ENCODE peak calls at places on chromosomes 13 and 19, in eight cellular contexts. N, M, X, U, S, T, R and E are unnamed samples.
A peak's percentile ranks its signal among the peaks of the same experiment; 100 is the strongest.

GRCh38 chr13:95607363-95607762 is 37.1 kb downstream of the DZIP1 start:
- DNase-seq in N (no peak), X (peak; percentile 86), M (no peak), T (no peak), R (peak; percentile 80), S (no peak), U (no peak), E (peak; percentile 92)

GRCh38 chr13:39455534-39456175 is 147.3 kb downstream of the LHFPL6 start:
- DNase-seq in S (no peak), M (no peak), X (no peak), T (no peak), U (no peak), R (peak; percentile 23), N (no peak), E (no peak)

GRCh38 chr13:39765801-39766463 is 110.5 kb downstream of the COG6 start:
- DNase-seq in X (peak; percentile 46), M (peak; percentile 75), T (peak; percentile 50), R (peak; percentile 37), U (no peak), S (no peak), N (peak; percentile 52), E (peak; percentile 66)

GRCh38 chr13:111225184-111225583 is 95.3 kb upstream of the TEX29 start:
- DNase-seq in X (no peak), S (no peak), U (no peak), R (no peak), T (no peak), N (no peak), M (no peak), E (no peak)

GRCh38 chr19:48568345-48568886 is 16.4 kb downstream of the SULT2B1 start:
- DNase-seq in N (peak; percentile 26), T (peak; percentile 58), X (peak; percentile 85), U (peak; percentile 59), M (peak; percentile 95), R (peak; percentile 91), S (peak; percentile 91), E (peak; percentile 86)

GRCh38 chr19:4060621-4061177 is 6.0 kb downstream of the ZBTB7A start:
- DNase-seq in U (no peak), T (peak; percentile 36), S (peak; percentile 26), M (peak; percentile 71), N (no peak), X (no peak), R (no peak), E (no peak)

GRCh38 chr13:98291658-98292057 is 114.6 kb upstream of the RNF113B start:
- DNase-seq in M (no peak), X (no peak), S (no peak), N (no peak), T (no peak), U (no peak), R (no peak), E (no peak)

GRCh38 chr13:48919750-48920149 is 56.0 kb upstream of the FNDC3A start:
- DNase-seq in N (no peak), S (no peak), X (no peak), R (no peak), U (no peak), M (no peak), T (no peak), E (no peak)

GRCh38 chr13:98509271-98510155 is 67.4 kb downstream of the STK24 start:
- DNase-seq in T (peak; percentile 47), M (no peak), N (no peak), U (peak; percentile 59), S (peak; percentile 66), X (peak; percentile 87), R (peak; percentile 89), E (peak; percentile 86)

GRCh38 chr19:57668635-57669034 is at the start of gene ZSCAN4:
- DNase-seq in N (no peak), T (no peak), M (no peak), X (no peak), R (no peak), U (no peak), S (no peak), E (no peak)

GRCh38 chr13:33723772-33724435 is 94.0 kb upstream of the RFC3 start:
- DNase-seq in M (peak; percentile 90), R (peak; percentile 80), U (peak; percentile 69), N (peak; percentile 88), S (peak; percentile 89), T (peak; percentile 83), X (peak; percentile 64), E (peak; percentile 91)

GRCh38 chr13:86572115-86572514 is 772.9 kb upstream of the SLITRK6 start:
- DNase-seq in N (no peak), T (no peak), M (no peak), U (peak; percentile 21), X (peak; percentile 46), S (no peak), R (peak; percentile 70), E (peak; percentile 72)

GRCh38 chr13:114134944-114135610 is 2.7 kb upstream of the RASA3 start:
- DNase-seq in U (no peak), N (no peak), S (no peak), X (no peak), R (no peak), M (peak; percentile 27), T (no peak), E (no peak)

GRCh38 chr19:3693030-3693925 is 7.0 kb downstream of the PIP5K1C start:
- DNase-seq in R (no peak), S (no peak), U (no peak), M (no peak), X (no peak), T (no peak), N (no peak), E (no peak)

GRCh38 chr13:94298346-94298745 is 181.1 kb downstream of the DCT start:
- DNase-seq in R (no peak), N (no peak), S (no peak), M (no peak), U (no peak), T (no peak), X (no peak), E (no peak)

DNA sequence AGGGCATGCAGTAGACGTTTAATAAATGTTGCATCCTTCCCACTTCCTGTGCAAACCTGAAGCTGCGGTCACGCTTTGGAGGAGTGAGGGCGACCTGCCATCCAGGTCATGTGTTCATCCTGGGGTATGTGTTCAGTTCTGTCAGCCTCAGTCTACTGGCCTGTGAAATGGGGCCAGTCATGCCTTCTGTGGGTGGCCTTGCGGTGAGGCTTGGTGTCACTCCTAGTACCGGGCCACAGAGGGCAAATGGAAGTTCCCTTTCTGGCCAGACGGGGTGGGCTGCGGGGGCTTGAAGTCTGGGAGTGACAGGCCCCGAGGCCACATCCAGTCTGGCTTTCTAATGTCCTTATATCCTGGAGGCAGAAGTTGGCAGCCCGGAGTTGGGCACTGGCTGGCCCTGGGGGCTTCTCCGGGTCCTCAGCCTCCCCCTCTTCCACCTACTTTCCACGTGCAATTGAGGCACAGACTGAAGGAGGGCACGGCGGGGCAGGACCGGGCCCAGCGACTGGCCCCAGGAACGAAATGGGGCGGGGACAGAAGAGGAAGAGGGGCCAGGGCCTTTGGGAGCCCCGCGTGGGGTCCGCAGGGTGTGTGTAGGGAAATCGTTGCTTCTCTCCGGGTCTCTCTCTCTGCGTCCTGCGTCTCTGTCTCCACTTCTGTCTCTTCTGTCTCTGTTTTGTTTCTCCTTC is 11.1 kb downstream of the PDE4A start:
- DNase-seq in X (no peak), U (no peak), M (peak; percentile 73), N (no peak), S (no peak), R (peak; percentile 39), T (no peak), E (no peak)
- H3K4me3 ChIP-seq in X (no peak overlapping the region), U (peak overlapping the region; percentile 68), M (peak overlapping the region; percentile 48), N (peak overlapping the region; percentile 40), S (peak overlapping the region; percentile 42), R (peak overlapping the region; percentile 66), T (peak overlapping the region; percentile 50), E (no peak overlapping the region)

DNA sequence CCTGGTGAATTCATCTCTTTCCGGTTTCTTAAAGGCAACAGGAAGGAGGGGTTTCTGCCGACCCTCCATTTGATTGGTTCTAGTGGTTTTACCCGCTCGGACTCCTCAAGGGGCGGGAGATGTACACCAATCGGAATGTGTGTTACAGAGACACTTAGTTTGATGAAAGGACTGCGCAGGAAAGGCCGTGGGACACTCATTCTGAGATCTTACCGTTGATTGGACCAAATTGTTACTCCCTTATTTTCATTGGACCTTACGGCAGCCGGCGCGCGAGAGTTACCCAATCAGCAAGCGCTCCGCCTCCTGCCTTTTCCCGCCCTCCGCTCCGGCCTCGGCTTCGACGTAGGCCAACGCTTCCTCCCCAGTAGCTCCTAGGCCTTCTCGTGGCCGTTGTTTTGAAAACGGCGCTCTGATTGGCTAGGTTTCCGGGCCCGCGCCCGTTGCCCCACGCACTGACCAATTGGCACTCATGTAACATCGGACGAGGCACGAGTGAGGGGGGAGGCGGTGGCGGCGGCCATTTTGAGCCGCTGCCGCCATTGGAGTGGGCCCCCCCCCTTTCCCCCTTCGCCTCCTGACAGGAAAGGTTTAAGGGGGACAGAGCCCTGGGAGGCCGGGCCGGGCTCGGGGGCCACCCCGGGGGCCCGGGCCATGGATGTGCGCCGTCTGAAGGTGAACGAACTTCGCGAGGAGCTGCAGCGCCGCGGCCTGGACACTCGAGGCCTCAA is at the start of gene HNRNPUL1:
- DNase-seq in M (peak; percentile 100), X (peak; percentile 100), N (peak; percentile 99), T (peak; percentile 99), S (peak; percentile 99), R (peak; percentile 100), U (peak; percentile 100), E (peak; percentile 100)
- TF ChIP-seq CTCF in M (no peak), X (no peak), N (peak; percentile 58), T (peak; percentile 56), S (peak; percentile 39), R (no peak), U (peak; percentile 36), E (peak; percentile 12)

DNA sequence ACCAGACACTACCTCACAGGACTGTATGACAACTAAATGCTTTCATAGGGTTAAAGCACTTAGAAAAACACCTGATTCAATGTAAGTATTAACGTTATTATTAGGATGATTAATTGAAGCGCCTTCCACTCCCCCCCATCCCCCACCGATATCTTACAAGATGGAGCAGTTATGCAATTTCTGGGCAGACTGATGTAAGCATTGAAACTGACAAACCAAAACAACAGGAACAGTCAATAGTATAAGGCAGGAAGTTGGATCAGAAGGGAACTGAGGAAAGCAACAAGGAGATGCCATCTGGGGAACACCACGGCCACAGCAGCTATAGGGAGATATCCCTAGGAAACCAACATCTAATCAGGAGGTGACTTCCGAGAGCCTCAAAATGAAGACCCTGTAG is 3.8 kb downstream of the LCP1 start:
- DNase-seq in T (no peak), M (no peak), X (no peak), S (no peak), N (no peak), R (no peak), U (no peak), E (no peak)
- H3K4me3 ChIP-seq in T (no peak overlapping the region), M (no peak overlapping the region), X (no peak overlapping the region), S (no peak overlapping the region), N (no peak overlapping the region), R (no peak overlapping the region), U (no peak overlapping the region), E (no peak overlapping the region)

GRCh38 chr19:5326545-5326944 is 14.1 kb downstream of the PTPRS start:
- DNase-seq in R (no peak), N (no peak), T (no peak), S (no peak), U (no peak), M (no peak), X (no peak), E (no peak)

GRCh38 chr19:5324947-5325346 is 15.7 kb downstream of the PTPRS start:
- DNase-seq in S (no peak), T (no peak), U (no peak), M (no peak), N (no peak), R (no peak), X (no peak), E (no peak)

GRCh38 chr19:5329141-5329540 is 11.5 kb downstream of the PTPRS start:
- DNase-seq in N (no peak), M (no peak), R (no peak), T (no peak), U (no peak), S (no peak), X (no peak), E (no peak)

GRCh38 chr19:5330307-5330720 is 10.3 kb downstream of the PTPRS start:
- DNase-seq in T (no peak), N (no peak), R (no peak), U (no peak), S (no peak), M (no peak), X (no peak), E (no peak)

GRCh38 chr19:5326986-5327623 is 13.5 kb downstream of the PTPRS start:
- DNase-seq in M (no peak), X (no peak), N (no peak), R (no peak), T (no peak), S (no peak), U (no peak), E (no peak)
- TF ChIP-seq CTCF in M (no peak), X (no peak), N (peak; percentile 37), R (no peak), T (no peak), S (no peak), U (no peak), E (no peak)